ENCODE peak calls at places on chromosomes 11 and 22, in six cellular contexts. D is skeletal muscle cell; R is T-helper 9 cell; F is stimulated activated CD4-positive, alpha-beta T cell treated with anti-CD3 and anti-CD28 coated beads, Interleukin-15, amount 100 ng/mL, for 1 hour; W is anterior cingulate cortex; N is T-cell. I is an unnamed sample.

GRCh38 chr22:45977551-45978274 is 751 bp upstream of the WNT7B start:
- DNase-seq in D (no peak), R (no peak), F (no peak), W (no peak), N (no peak), I (no peak)

GRCh38 chr11:78351979-78352731 is 65.5 kb downstream of the GAB2 start:
- DNase-seq in D (no peak), R (no peak), F (no peak), W (no peak), N (no peak), I (peak; percentile 30)

GRCh38 chr22:48894064-48894671 is 933.5 kb downstream of the BRD1 start:
- DNase-seq in D (no peak), R (no peak), F (no peak), W (no peak), N (no peak), I (no peak)

GRCh38 chr22:27245056-27245455 is 556.5 kb downstream of the MN1 start:
- DNase-seq in D (no peak), R (no peak), F (no peak), W (no peak), N (no peak), I (no peak)

GRCh38 chr11:12111482-12112149 is 1.2 kb downstream of the MICAL2 start:
- DNase-seq in D (no peak), R (no peak), F (no peak), W (no peak), N (no peak), I (no peak)

GRCh38 chr11:69085490-69086095 is 36.9 kb downstream of the TPCN2 start:
- DNase-seq in D (no peak), R (no peak), F (no peak), W (no peak), N (no peak), I (no peak)

GRCh38 chr11:65560555-65561418 is 2.6 kb upstream of the LTBP3 start:
- DNase-seq in D (no peak), R (no peak), F (no peak), W (no peak), N (no peak), I (peak; percentile 82)

GRCh38 chr22:49867303-49868250 is 13.9 kb downstream of the ZBED4 start:
- DNase-seq in D (no peak), R (no peak), F (no peak), W (no peak), N (no peak), I (no peak)

GRCh38 chr11:120334332-120334731 is 1.9 kb upstream of the ARHGEF12 start:
- DNase-seq in D (no peak), R (no peak), F (no peak), W (no peak), N (no peak), I (no peak)

GRCh38 chr11:112481893-112482292 is 221.2 kb upstream of the PLET1 start:
- DNase-seq in D (no peak), R (no peak), F (no peak), W (no peak), N (no peak), I (no peak)

GRCh38 chr11:72114570-72114969 is 2.1 kb upstream of the ANAPC15 start:
- DNase-seq in D (no peak), R (no peak), F (no peak), W (no peak), N (no peak), I (no peak)

GRCh38 chr11:128775513-128775912 is 81.6 kb downstream of the FLI1 start:
- DNase-seq in D (no peak), R (no peak), F (no peak), W (no peak), N (no peak), I (no peak)

GRCh38 chr11:70661763-70662501 is 263.6 kb downstream of the CTTN start:
- DNase-seq in D (peak; percentile 4), R (no peak), F (no peak), W (peak; percentile 36), N (no peak), I (no peak)

I was measured in SJCRH30.